ENCODE peak calls at places on chromosomes 16 and 17, in nine cellular contexts. One of them, this sample, is unnamed.
A peak's percentile ranks its signal among the peaks of the same experiment; 100 is the strongest.

GRCh38 chr17:80760501-80760900 is 215.9 kb downstream of the RPTOR start:
- DNase-seq in A549: no peak
- DNase-seq in CD8-positive, alpha-beta T cell: no peak
- DNase-seq in neuronal stem cell: no peak
- DNase-seq in IMR-90: no peak
- DNase-seq in fibroblast of lung: no peak
- DNase-seq in body of pancreas: peak; percentile 29
- DNase-seq in thoracic aorta: no peak
- DNase-seq in aorta: no peak
- DNase-seq in this sample: no peak

GRCh38 chr16:59633996-59634579 is 900.0 kb upstream of the GOT2 start:
- DNase-seq in neuronal stem cell: no peak
- DNase-seq in CD8-positive, alpha-beta T cell: no peak
- DNase-seq in fibroblast of lung: peak; percentile 91
- DNase-seq in body of pancreas: no peak
- DNase-seq in thoracic aorta: no peak
- DNase-seq in IMR-90: peak; percentile 83
- DNase-seq in aorta: no peak
- DNase-seq in A549: no peak
- DNase-seq in this sample: peak; percentile 9

GRCh38 chr16:11877374-11877773 is 26.0 kb upstream of the RSL1D1 start:
- DNase-seq in IMR-90: peak; percentile 43
- DNase-seq in body of pancreas: no peak
- DNase-seq in CD8-positive, alpha-beta T cell: no peak
- DNase-seq in A549: no peak
- DNase-seq in neuronal stem cell: no peak
- DNase-seq in aorta: no peak
- DNase-seq in fibroblast of lung: peak; percentile 34
- DNase-seq in thoracic aorta: no peak
- DNase-seq in this sample: no peak

GRCh38 chr17:39564201-39564828 is 43.4 kb downstream of the NEUROD2 start:
- DNase-seq in thoracic aorta: no peak
- DNase-seq in neuronal stem cell: peak; percentile 73
- DNase-seq in A549: no peak
- DNase-seq in IMR-90: no peak
- DNase-seq in body of pancreas: no peak
- DNase-seq in aorta: no peak
- DNase-seq in fibroblast of lung: no peak
- DNase-seq in CD8-positive, alpha-beta T cell: no peak
- DNase-seq in this sample: peak; percentile 47

GRCh38 chr17:37743875-37744632 is 805 bp downstream of the HNF1B start:
- DNase-seq in neuronal stem cell: peak; percentile 43
- DNase-seq in A549: peak; percentile 68
- DNase-seq in body of pancreas: peak; percentile 65
- DNase-seq in fibroblast of lung: no peak
- DNase-seq in thoracic aorta: no peak
- DNase-seq in IMR-90: no peak
- DNase-seq in aorta: no peak
- DNase-seq in CD8-positive, alpha-beta T cell: no peak
- DNase-seq in this sample: no peak

GRCh38 chr17:50947844-50948514 is 81.8 kb upstream of the TOB1 start:
- DNase-seq in CD8-positive, alpha-beta T cell: no peak
- DNase-seq in neuronal stem cell: no peak
- DNase-seq in A549: no peak
- DNase-seq in fibroblast of lung: no peak
- DNase-seq in aorta: peak; percentile 75
- DNase-seq in IMR-90: no peak
- DNase-seq in thoracic aorta: no peak
- DNase-seq in body of pancreas: peak; percentile 96
- DNase-seq in this sample: peak; percentile 54

GRCh38 chr16:88905563-88905962 is 39.1 kb upstream of the PABPN1L start:
- DNase-seq in CD8-positive, alpha-beta T cell: no peak
- DNase-seq in neuronal stem cell: no peak
- DNase-seq in aorta: no peak
- DNase-seq in fibroblast of lung: no peak
- DNase-seq in A549: peak; percentile 32
- DNase-seq in IMR-90: no peak
- DNase-seq in body of pancreas: peak; percentile 35
- DNase-seq in thoracic aorta: no peak
- DNase-seq in this sample: peak; percentile 42

GRCh38 chr16:57824880-57825279 is 22.6 kb upstream of the KIFC3 start:
- DNase-seq in CD8-positive, alpha-beta T cell: no peak
- DNase-seq in fibroblast of lung: no peak
- DNase-seq in body of pancreas: no peak
- DNase-seq in thoracic aorta: no peak
- DNase-seq in neuronal stem cell: no peak
- DNase-seq in IMR-90: no peak
- DNase-seq in A549: no peak
- DNase-seq in aorta: no peak
- DNase-seq in this sample: no peak

GRCh38 chr16:79599256-79599836 is 1.2 kb downstream of the MAF start:
- DNase-seq in A549: peak; percentile 16
- DNase-seq in body of pancreas: peak; percentile 20
- DNase-seq in thoracic aorta: no peak
- DNase-seq in CD8-positive, alpha-beta T cell: peak; percentile 10
- DNase-seq in aorta: peak; percentile 60
- DNase-seq in IMR-90: no peak
- DNase-seq in fibroblast of lung: peak; percentile 38
- DNase-seq in neuronal stem cell: no peak
- DNase-seq in this sample: peak; percentile 34

GRCh38 chr17:73474370-73474988 is 162.7 kb upstream of the CDC42EP4 start:
- DNase-seq in fibroblast of lung: peak; percentile 61
- DNase-seq in neuronal stem cell: no peak
- DNase-seq in aorta: peak; percentile 84
- DNase-seq in A549: peak; percentile 63
- DNase-seq in thoracic aorta: peak; percentile 11
- DNase-seq in CD8-positive, alpha-beta T cell: no peak
- DNase-seq in IMR-90: peak; percentile 39
- DNase-seq in body of pancreas: peak; percentile 68
- DNase-seq in this sample: peak; percentile 82

GRCh38 chr17:76561332-76561731 is 21.5 kb downstream of the PRCD start:
- DNase-seq in CD8-positive, alpha-beta T cell: no peak
- DNase-seq in IMR-90: peak; percentile 41
- DNase-seq in fibroblast of lung: no peak
- DNase-seq in aorta: no peak
- DNase-seq in body of pancreas: no peak
- DNase-seq in neuronal stem cell: no peak
- DNase-seq in thoracic aorta: no peak
- DNase-seq in A549: no peak
- DNase-seq in this sample: no peak

GRCh38 chr17:13918247-13918646 is 151.1 kb upstream of the COX10 start:
- DNase-seq in IMR-90: no peak
- DNase-seq in thoracic aorta: no peak
- DNase-seq in CD8-positive, alpha-beta T cell: no peak
- DNase-seq in A549: no peak
- DNase-seq in fibroblast of lung: no peak
- DNase-seq in body of pancreas: no peak
- DNase-seq in neuronal stem cell: no peak
- DNase-seq in aorta: no peak
- DNase-seq in this sample: no peak

GRCh38 chr17:43645765-43646481 is 15.8 kb downstream of the MEOX1 start:
- DNase-seq in fibroblast of lung: peak; percentile 38
- DNase-seq in body of pancreas: peak; percentile 44
- DNase-seq in IMR-90: no peak
- DNase-seq in A549: no peak
- DNase-seq in aorta: peak; percentile 86
- DNase-seq in CD8-positive, alpha-beta T cell: no peak
- DNase-seq in thoracic aorta: peak; percentile 23
- DNase-seq in neuronal stem cell: no peak
- DNase-seq in this sample: no peak

GRCh38 chr16:66036775-66037715 is 329.4 kb upstream of the CDH5 start:
- DNase-seq in fibroblast of lung: peak; percentile 73
- DNase-seq in neuronal stem cell: no peak
- DNase-seq in aorta: no peak
- DNase-seq in A549: no peak
- DNase-seq in body of pancreas: no peak
- DNase-seq in CD8-positive, alpha-beta T cell: no peak
- DNase-seq in thoracic aorta: no peak
- DNase-seq in IMR-90: no peak
- DNase-seq in this sample: no peak

GRCh38 chr17:56754523-56755208 is 79.1 kb downstream of the C17orf67 start:
- DNase-seq in body of pancreas: no peak
- DNase-seq in A549: peak; percentile 70
- DNase-seq in thoracic aorta: no peak
- DNase-seq in aorta: no peak
- DNase-seq in fibroblast of lung: peak; percentile 28
- DNase-seq in neuronal stem cell: no peak
- DNase-seq in CD8-positive, alpha-beta T cell: no peak
- DNase-seq in IMR-90: peak; percentile 56
- DNase-seq in this sample: peak; percentile 35

GRCh38 chr17:58006563-58006923 is 503 bp downstream of the SRSF1 start:
- DNase-seq in A549: peak; percentile 59
- DNase-seq in aorta: peak; percentile 85
- DNase-seq in CD8-positive, alpha-beta T cell: peak; percentile 54
- DNase-seq in body of pancreas: peak; percentile 85
- DNase-seq in fibroblast of lung: peak; percentile 70
- DNase-seq in thoracic aorta: peak; percentile 55
- DNase-seq in neuronal stem cell: no peak
- DNase-seq in IMR-90: peak; percentile 71
- DNase-seq in this sample: peak; percentile 83

GRCh38 chr16:58814348-58814801 is 80.3 kb upstream of the GOT2 start:
- DNase-seq in thoracic aorta: no peak
- DNase-seq in aorta: peak; percentile 46
- DNase-seq in A549: peak; percentile 47
- DNase-seq in CD8-positive, alpha-beta T cell: peak; percentile 29
- DNase-seq in neuronal stem cell: peak; percentile 54
- DNase-seq in body of pancreas: peak; percentile 50
- DNase-seq in IMR-90: peak; percentile 30
- DNase-seq in fibroblast of lung: peak; percentile 36
- DNase-seq in this sample: peak; percentile 74

DNA sequence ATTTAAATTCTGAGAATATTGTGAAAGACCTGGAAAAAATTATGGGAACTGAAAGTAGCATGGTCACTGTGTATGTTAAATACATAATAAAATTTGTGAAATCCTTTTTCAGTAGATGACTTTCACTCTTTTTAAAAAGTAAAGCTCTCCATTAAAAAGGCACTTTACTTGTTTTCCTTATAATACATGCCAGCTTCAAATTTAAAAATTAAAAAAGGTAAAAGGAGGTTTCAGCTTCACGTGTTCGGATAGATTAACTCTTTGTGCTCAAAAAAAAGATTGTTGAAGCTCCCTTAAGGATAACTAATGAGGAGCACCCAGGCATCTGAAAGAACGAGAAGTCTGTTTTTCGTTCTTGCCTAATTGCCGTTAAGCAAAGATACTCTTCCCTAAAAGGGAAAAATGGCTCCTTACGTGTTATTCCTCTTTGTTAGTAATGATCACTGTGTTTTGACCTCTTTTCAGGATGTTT is 87.8 kb downstream of the TUBD1 start:
- DNase-seq in aorta: no peak
- DNase-seq in thoracic aorta: no peak
- DNase-seq in fibroblast of lung: peak; percentile 40
- DNase-seq in CD8-positive, alpha-beta T cell: no peak
- DNase-seq in body of pancreas: no peak
- DNase-seq in neuronal stem cell: peak; percentile 14
- DNase-seq in A549: no peak
- DNase-seq in IMR-90: no peak
- DNase-seq in this sample: no peak
- H3K4me3 ChIP-seq in aorta: peak overlapping the region; percentile 22
- H3K4me3 ChIP-seq in thoracic aorta: peak overlapping the region; percentile 63
- H3K4me3 ChIP-seq in fibroblast of lung: no peak overlapping the region
- H3K4me3 ChIP-seq in CD8-positive, alpha-beta T cell: no peak overlapping the region
- H3K4me3 ChIP-seq in body of pancreas: no peak overlapping the region
- H3K4me3 ChIP-seq in neuronal stem cell: no peak overlapping the region
- H3K4me3 ChIP-seq in A549: peak overlapping the region; percentile 4
- H3K4me3 ChIP-seq in IMR-90: peak overlapping the region; percentile 37
- H3K4me3 ChIP-seq in this sample: no peak overlapping the region

GRCh38 chr16:50617630-50618184 is 63.4 kb downstream of the SNX20 start:
- DNase-seq in thoracic aorta: no peak
- DNase-seq in IMR-90: no peak
- DNase-seq in neuronal stem cell: no peak
- DNase-seq in body of pancreas: no peak
- DNase-seq in aorta: no peak
- DNase-seq in CD8-positive, alpha-beta T cell: no peak
- DNase-seq in fibroblast of lung: no peak
- DNase-seq in A549: no peak
- DNase-seq in this sample: no peak
- H3K4me1 ChIP-seq in thoracic aorta: peaks cover 47% of the 10 kb centered on the region
- H3K4me1 ChIP-seq in IMR-90: no peaks in the 10 kb centered on the region
- H3K4me1 ChIP-seq in neuronal stem cell: peaks cover 2% of the 10 kb centered on the region
- H3K4me1 ChIP-seq in body of pancreas: peaks cover 12% of the 10 kb centered on the region
- H3K4me1 ChIP-seq in aorta: no peaks in the 10 kb centered on the region
- H3K4me1 ChIP-seq in CD8-positive, alpha-beta T cell: peaks cover 10% of the 10 kb centered on the region
- H3K4me1 ChIP-seq in fibroblast of lung: no peaks in the 10 kb centered on the region
- H3K4me1 ChIP-seq in A549: peaks cover 3% of the 10 kb centered on the region
- H3K4me1 ChIP-seq in this sample: peaks cover 14% of the 10 kb centered on the region

GRCh38 chr17:70423562-70423961 is 254.2 kb downstream of the KCNJ2 start:
- DNase-seq in CD8-positive, alpha-beta T cell: no peak
- DNase-seq in A549: no peak
- DNase-seq in neuronal stem cell: no peak
- DNase-seq in fibroblast of lung: no peak
- DNase-seq in body of pancreas: no peak
- DNase-seq in thoracic aorta: no peak
- DNase-seq in aorta: no peak
- DNase-seq in IMR-90: no peak
- DNase-seq in this sample: no peak
- H3K4me3 ChIP-seq in CD8-positive, alpha-beta T cell: no peak overlapping the region
- H3K4me3 ChIP-seq in A549: no peak overlapping the region
- H3K4me3 ChIP-seq in neuronal stem cell: no peak overlapping the region
- H3K4me3 ChIP-seq in fibroblast of lung: no peak overlapping the region
- H3K4me3 ChIP-seq in body of pancreas: no peak overlapping the region
- H3K4me3 ChIP-seq in thoracic aorta: no peak overlapping the region
- H3K4me3 ChIP-seq in aorta: no peak overlapping the region
- H3K4me3 ChIP-seq in IMR-90: no peak overlapping the region
- H3K4me3 ChIP-seq in this sample: no peak overlapping the region

GRCh38 chr17:78785663-78786057 is 3.6 kb upstream of the CYTH1 start:
- DNase-seq in neuronal stem cell: no peak
- DNase-seq in IMR-90: no peak
- DNase-seq in A549: no peak
- DNase-seq in thoracic aorta: no peak
- DNase-seq in aorta: no peak
- DNase-seq in body of pancreas: no peak
- DNase-seq in fibroblast of lung: no peak
- DNase-seq in CD8-positive, alpha-beta T cell: no peak
- DNase-seq in this sample: no peak

GRCh38 chr17:78781339-78782304 is at the start of gene CYTH1:
- DNase-seq in CD8-positive, alpha-beta T cell: peak; percentile 47
- DNase-seq in fibroblast of lung: no peak
- DNase-seq in A549: no peak
- DNase-seq in aorta: peak; percentile 70
- DNase-seq in thoracic aorta: no peak
- DNase-seq in IMR-90: no peak
- DNase-seq in neuronal stem cell: peak; percentile 30
- DNase-seq in body of pancreas: peak; percentile 64
- DNase-seq in this sample: peak; percentile 69

GRCh38 chr17:78785011-78785662 is 3.1 kb upstream of the CYTH1 start:
- DNase-seq in IMR-90: no peak
- DNase-seq in aorta: no peak
- DNase-seq in fibroblast of lung: no peak
- DNase-seq in CD8-positive, alpha-beta T cell: no peak
- DNase-seq in neuronal stem cell: no peak
- DNase-seq in A549: no peak
- DNase-seq in thoracic aorta: no peak
- DNase-seq in body of pancreas: no peak
- DNase-seq in this sample: no peak

GRCh38 chr17:78783711-78784396 is 1.8 kb upstream of the CYTH1 start:
- DNase-seq in CD8-positive, alpha-beta T cell: no peak
- DNase-seq in aorta: no peak
- DNase-seq in thoracic aorta: no peak
- DNase-seq in IMR-90: no peak
- DNase-seq in A549: no peak
- DNase-seq in neuronal stem cell: no peak
- DNase-seq in body of pancreas: peak; percentile 39
- DNase-seq in fibroblast of lung: no peak
- DNase-seq in this sample: no peak

GRCh38 chr17:78784397-78784751 is 2.3 kb upstream of the CYTH1 start:
- DNase-seq in neuronal stem cell: no peak
- DNase-seq in CD8-positive, alpha-beta T cell: no peak
- DNase-seq in body of pancreas: no peak
- DNase-seq in thoracic aorta: no peak
- DNase-seq in fibroblast of lung: no peak
- DNase-seq in A549: no peak
- DNase-seq in IMR-90: no peak
- DNase-seq in aorta: no peak
- DNase-seq in this sample: no peak
- H3K4me1 ChIP-seq in neuronal stem cell: peaks cover 3% of the 10 kb centered on the region
- H3K4me1 ChIP-seq in CD8-positive, alpha-beta T cell: peaks cover 70% of the 10 kb centered on the region
- H3K4me1 ChIP-seq in body of pancreas: peaks cover 39% of the 10 kb centered on the region
- H3K4me1 ChIP-seq in thoracic aorta: peaks cover 3% of the 10 kb centered on the region
- H3K4me1 ChIP-seq in fibroblast of lung: peaks cover 3% of the 10 kb centered on the region
- H3K4me1 ChIP-seq in A549: peaks cover 23% of the 10 kb centered on the region
- H3K4me1 ChIP-seq in IMR-90: peaks cover 4% of the 10 kb centered on the region
- H3K4me1 ChIP-seq in aorta: peaks cover 2% of the 10 kb centered on the region
- H3K4me1 ChIP-seq in this sample: peaks cover 14% of the 10 kb centered on the region

This sample was measured in SJCRH30.